ENCODE peak calls at places on chromosomes 7 and 10, in six cellular contexts. E is AG08395; R is heart left ventricle; U is DMS 273 treated with DMSO at 0.1 percent for 48 hours; P is AML-193; O is activated T-cell treated with anti-CD3 and anti-CD28 coated beads, Interleukin-2, amount 50 U/mL, for 72 hours. Y is an unnamed sample.

GRCh38 chr7:74141705-74142104 is 32.5 kb upstream of the EIF4H start:
- DNase-seq in O (no peak), E (no peak), R (no peak), U (no peak), P (no peak), Y (no peak)

GRCh38 chr10:102814873-102815661 is 22.1 kb downstream of the CYP17A1 start:
- DNase-seq in O (no peak), E (peak; percentile 48), U (no peak), P (no peak), R (peak; percentile 77), Y (peak; percentile 68)

GRCh38 chr7:30159698-30160143 is 24.9 kb downstream of the MTURN start:
- DNase-seq in O (peak; percentile 21), E (peak; percentile 29), P (peak; percentile 97), R (no peak), U (no peak), Y (no peak)

GRCh38 chr10:70673929-70674559 is 1.7 kb downstream of the ADAMTS14 start:
- DNase-seq in E (no peak), R (no peak), O (no peak), P (no peak), U (no peak), Y (no peak)

GRCh38 chr7:132214452-132214851 is 361.8 kb downstream of the PLXNA4 start:
- DNase-seq in U (no peak), E (no peak), R (no peak), O (no peak), P (no peak), Y (no peak)

GRCh38 chr10:34047389-34047788 is 712.9 kb upstream of the NRP1 start:
- DNase-seq in P (no peak), E (no peak), R (no peak), U (no peak), O (no peak), Y (no peak)

GRCh38 chr7:101382937-101383336 is 20.3 kb downstream of the COL26A1 start:
- DNase-seq in P (no peak), U (no peak), O (no peak), R (no peak), E (no peak), Y (no peak)

GRCh38 chr7:15845868-15846267 is 159.4 kb upstream of the MEOX2 start:
- DNase-seq in E (no peak), U (no peak), O (no peak), R (no peak), P (no peak), Y (no peak)

GRCh38 chr10:788796-789748 is 99.6 kb upstream of the DIP2C start:
- DNase-seq in O (no peak), P (no peak), R (peak; percentile 79), U (no peak), E (peak; percentile 92), Y (no peak)

GRCh38 chr7:116630932-116631449 is 41.0 kb upstream of the MET start:
- DNase-seq in R (peak; percentile 20), U (no peak), P (no peak), E (peak; percentile 86), O (no peak), Y (no peak)

GRCh38 chr7:101368422-101369165 is 5.9 kb downstream of the COL26A1 start:
- DNase-seq in U (no peak), R (no peak), E (no peak), O (no peak), P (no peak), Y (no peak)

GRCh38 chr10:128071417-128071782 is 54.8 kb downstream of the MKI67 start:
- DNase-seq in P (no peak), R (no peak), O (no peak), E (no peak), U (no peak), Y (no peak)

GRCh38 chr10:15715619-15716227 is 4.0 kb downstream of the ITGA8 start:
- DNase-seq in E (peak; percentile 61), U (no peak), O (no peak), P (peak; percentile 12), R (no peak), Y (no peak)

GRCh38 chr10:125084191-125085186 is 75.9 kb downstream of the CTBP2 start:
- DNase-seq in R (peak; percentile 70), E (peak; percentile 96), O (no peak), P (no peak), U (no peak), Y (peak; percentile 59)

GRCh38 chr10:59079386-59080226 is 96.8 kb upstream of the PHYHIPL start:
- DNase-seq in E (peak; percentile 67), R (no peak), U (no peak), O (no peak), P (no peak), Y (no peak)

GRCh38 chr10:125014984-125015944 is 73.3 kb downstream of the ZRANB1 start:
- DNase-seq in R (peak; percentile 70), E (peak; percentile 43), O (no peak), P (no peak), U (no peak), Y (no peak)

GRCh38 chr10:81865581-81865980 is 9.4 kb upstream of the NRG3 start:
- DNase-seq in R (no peak), O (no peak), U (no peak), P (no peak), E (no peak), Y (no peak)

GRCh38 chr7:82700739-82701138 is 257.2 kb upstream of the CACNA2D1 start:
- DNase-seq in E (no peak), O (no peak), R (no peak), P (no peak), U (no peak), Y (no peak)

GRCh38 chr10:91575044-91575610 is 57.7 kb downstream of the PPP1R3C start:
- DNase-seq in E (no peak), P (no peak), U (no peak), R (no peak), O (no peak), Y (no peak)

GRCh38 chr10:63497321-63497720 is 23.9 kb upstream of the REEP3 start:
- DNase-seq in R (no peak), E (no peak), U (no peak), P (no peak), O (no peak), Y (no peak)

GRCh38 chr10:22246680-22247391 is 29.0 kb upstream of the EBLN1 start:
- DNase-seq in U (no peak), O (peak; percentile 52), R (no peak), P (no peak), E (peak; percentile 45), Y (no peak)

GRCh38 chr10:92567952-92568600 is 5.8 kb downstream of the IDE start:
- DNase-seq in P (no peak), E (peak; percentile 31), U (no peak), O (no peak), R (no peak), Y (no peak)

GRCh38 chr7:99459087-99459486 is 6.9 kb downstream of the ATP5MF start:
- DNase-seq in U (peak; percentile 32), R (no peak), E (peak; percentile 30), P (peak; percentile 41), O (peak; percentile 36), Y (no peak)

GRCh38 chr10:29150010-29150409 is 138.9 kb upstream of the LYZL1 start:
- DNase-seq in R (peak; percentile 49), U (no peak), O (no peak), P (no peak), E (no peak), Y (no peak)

GRCh38 chr10:97974108-97974507 is 56.3 kb downstream of the CRTAC1 start:
- DNase-seq in P (no peak), E (no peak), U (no peak), R (no peak), O (no peak), Y (no peak)

GRCh38 chr7:69205576-69205975 is 392.7 kb upstream of the AUTS2 start:
- DNase-seq in E (no peak), O (no peak), P (no peak), R (no peak), U (no peak), Y (no peak)

GRCh38 chr10:8059191-8059936 is 4.9 kb downstream of the GATA3 start:
- DNase-seq in R (no peak), U (no peak), E (no peak), P (no peak), O (no peak), Y (no peak)

GRCh38 chr10:106384541-106384940 is 780.0 kb downstream of the SORCS1 start:
- DNase-seq in E (no peak), U (no peak), P (no peak), O (no peak), R (peak; percentile 9), Y (no peak)

GRCh38 chr7:19939746-19940145 is 166.3 kb upstream of the TMEM196 start:
- DNase-seq in P (no peak), U (no peak), O (no peak), R (no peak), E (peak; percentile 90), Y (no peak)

GRCh38 chr7:113015038-113015645 is 71.5 kb downstream of the GPR85 start:
- DNase-seq in P (peak; percentile 16), R (no peak), O (no peak), E (peak; percentile 40), U (no peak), Y (no peak)

GRCh38 chr7:37092548-37092947 is 356.1 kb downstream of the ELMO1 start:
- DNase-seq in E (no peak), O (no peak), P (no peak), U (no peak), R (no peak), Y (no peak)

GRCh38 chr10:1412531-1413189 is 324.7 kb downstream of the ADARB2 start:
- DNase-seq in U (no peak), E (no peak), O (no peak), P (no peak), R (no peak), Y (no peak)

GRCh38 chr7:148699024-148699771 is 495 bp downstream of the CUL1 start:
- DNase-seq in E (peak; percentile 39), O (peak; percentile 71), U (no peak), P (no peak), R (peak; percentile 54), Y (peak; percentile 60)

GRCh38 chr7:28458732-28459131 is 46.4 kb downstream of the CREB5 start:
- DNase-seq in O (no peak), U (no peak), R (no peak), P (no peak), E (no peak), Y (no peak)

GRCh38 chr10:21753497-21754270 is 219.7 kb downstream of the MLLT10 start:
- DNase-seq in R (no peak), O (no peak), P (no peak), E (no peak), U (no peak), Y (no peak)

GRCh38 chr7:156155988-156156733 is 343.9 kb upstream of the SHH start:
- DNase-seq in O (no peak), U (no peak), E (no peak), P (no peak), R (no peak), Y (no peak)